ENCODE peak calls at places on chromosome 13, in seven cellular contexts. A is PC-9, C is K562, J is HCT116, X is fibroblast of lung, M is GM23248, F is PC-3. G is an unnamed sample.
A peak's percentile ranks its signal among the peaks of the same experiment; 100 is the strongest.

GRCh38 chr13:19643652-19644051 is 10.2 kb downstream of the MPHOSPH8 start:
- DNase-seq in C (no peak), X (no peak), A (no peak), F (no peak), M (no peak), J (no peak), G (no peak)

GRCh38 chr13:28621439-28621838 is 37.5 kb upstream of the POMP start:
- DNase-seq in F (no peak), C (no peak), J (no peak), X (no peak), M (no peak), A (no peak), G (no peak)

GRCh38 chr13:94595006-94595942 is 678 bp downstream of the TGDS start:
- DNase-seq in X (peak; percentile 23), M (peak; percentile 71), F (peak; percentile 12), A (no peak), C (peak; percentile 30), J (no peak), G (peak; percentile 34)

GRCh38 chr13:79185580-79185979 is 220.5 kb downstream of the RBM26 start:
- DNase-seq in C (no peak), X (no peak), F (no peak), J (no peak), M (no peak), A (no peak), G (no peak)

GRCh38 chr13:24130134-24130792 is 30.3 kb upstream of the SPATA13 start:
- DNase-seq in X (peak; percentile 28), C (no peak), J (no peak), F (no peak), M (no peak), A (no peak), G (no peak)

GRCh38 chr13:99898421-99898820 is 73.1 kb downstream of the ZIC5 start:
- DNase-seq in X (no peak), M (no peak), F (no peak), J (no peak), C (no peak), A (no peak), G (no peak)

GRCh38 chr13:74674701-74675100 is 540.5 kb upstream of the KLF12 start:
- DNase-seq in X (no peak), J (no peak), C (no peak), F (no peak), M (no peak), A (no peak), G (no peak)

GRCh38 chr13:113759525-113760137 is 605 bp downstream of the TMEM255B start:
- DNase-seq in C (no peak), A (no peak), J (no peak), F (peak; percentile 25), X (no peak), M (peak; percentile 45), G (no peak)

GRCh38 chr13:40762849-40763248 is 8.1 kb downstream of the MRPS31 start:
- DNase-seq in M (peak; percentile 84), C (no peak), J (no peak), X (peak; percentile 23), F (no peak), A (no peak), G (no peak)

GRCh38 chr13:98141938-98142426 is 912 bp upstream of the FARP1 start:
- DNase-seq in F (no peak), M (no peak), X (no peak), J (no peak), C (no peak), A (peak; percentile 23), G (peak; percentile 50)

GRCh38 chr13:109396266-109396665 is 390.1 kb downstream of the IRS2 start:
- DNase-seq in C (no peak), J (no peak), A (no peak), X (no peak), F (no peak), M (no peak), G (no peak)

GRCh38 chr13:109393045-109393444 is 393.3 kb downstream of the IRS2 start:
- DNase-seq in X (no peak), A (no peak), M (no peak), F (no peak), J (no peak), C (no peak), G (no peak)

GRCh38 chr13:109395014-109395413 is 391.4 kb downstream of the IRS2 start:
- DNase-seq in C (no peak), A (no peak), F (no peak), J (no peak), M (no peak), X (no peak), G (no peak)

GRCh38 chr13:109397285-109397684 is 389.1 kb downstream of the IRS2 start:
- DNase-seq in A (no peak), X (no peak), F (no peak), J (no peak), C (no peak), M (no peak), G (no peak)

DNA sequence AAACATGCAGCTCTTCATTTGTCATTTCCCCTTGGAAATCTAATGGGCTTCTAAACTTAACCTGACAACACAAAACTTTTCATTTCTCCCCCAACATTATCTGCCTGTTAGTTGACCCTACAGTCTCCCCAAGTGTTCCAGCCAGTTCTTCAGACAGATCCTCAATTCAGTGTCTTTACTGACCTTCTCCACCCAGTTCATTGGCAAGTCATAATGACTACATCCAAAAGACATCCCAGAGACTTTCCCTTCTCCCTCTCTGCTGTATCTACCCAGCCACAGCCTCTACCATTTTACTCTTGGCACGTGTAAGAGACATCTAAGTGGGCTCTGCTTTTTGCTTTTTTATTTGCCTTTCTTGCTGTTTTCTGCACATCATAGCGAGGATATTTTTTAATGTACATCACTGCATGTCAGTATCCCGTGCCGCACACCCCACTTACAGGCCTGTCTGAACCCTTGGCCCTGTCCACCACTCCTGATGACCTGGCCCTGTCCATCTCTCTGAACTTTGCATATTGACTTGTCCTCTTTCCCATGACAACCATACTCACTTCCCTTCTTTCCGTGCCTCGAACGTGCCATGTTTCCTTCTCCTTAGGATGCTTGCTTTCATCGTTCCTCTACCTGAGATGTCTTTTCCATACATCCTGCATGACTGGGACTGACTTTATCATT is 391.9 kb downstream of the IRS2 start:
- DNase-seq in F (no peak), J (no peak), C (no peak), X (peak; percentile 2), M (peak; percentile 44), A (no peak), G (no peak)
- TF ChIP-seq EZH2 in F (no peak), J (no peak), C (no peak), X (no peak), M (no peak), A (no peak), G (no peak)

DNA sequence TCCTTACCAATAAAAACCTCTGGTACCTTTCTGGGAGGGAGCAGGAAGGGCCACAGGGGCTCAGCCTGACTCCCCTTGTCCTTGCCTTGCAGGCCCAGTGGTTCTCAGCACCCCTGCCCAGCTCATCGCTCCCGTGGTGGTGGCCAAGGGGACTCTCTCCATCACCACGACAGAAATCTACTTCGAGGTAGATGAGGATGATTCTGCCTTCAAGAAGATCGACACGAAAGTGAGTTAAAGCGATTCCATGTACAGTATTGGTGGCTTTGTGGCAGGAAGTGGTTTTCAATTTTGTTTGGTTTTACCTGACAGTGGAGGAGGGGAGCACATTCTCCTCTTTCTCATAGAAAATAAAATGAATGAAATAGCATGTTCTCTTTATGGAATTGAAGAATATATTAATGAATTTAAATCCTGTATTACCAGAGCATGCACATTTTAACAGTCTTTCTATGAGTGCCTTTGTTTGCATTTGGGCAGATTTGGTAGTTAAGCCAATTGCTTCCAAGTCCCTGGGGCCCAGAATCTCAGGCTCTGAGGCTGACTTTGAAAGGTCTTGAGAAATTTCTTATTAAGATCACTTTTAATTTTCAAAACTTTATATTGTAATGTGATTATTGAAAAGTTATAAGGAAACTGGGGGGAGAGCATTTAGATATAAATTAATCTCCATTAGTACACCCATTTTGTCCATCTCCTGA is 4.0 kb downstream of the MAB21L1 start:
- DNase-seq in C (no peak), A (no peak), X (no peak), J (no peak), M (peak; percentile 46), F (no peak), G (no peak)
- TF ChIP-seq EZH2 in C (no peak), A (no peak), X (no peak), J (no peak), M (no peak), F (no peak), G (no peak)

GRCh38 chr13:112077729-112078128 is 10.8 kb downstream of the SOX1 start:
- DNase-seq in F (no peak), J (no peak), M (no peak), A (no peak), C (no peak), X (no peak), G (no peak)

GRCh38 chr13:112074139-112074710 is 7.3 kb downstream of the SOX1 start:
- DNase-seq in X (no peak), A (no peak), F (no peak), C (no peak), M (no peak), J (no peak), G (no peak)

GRCh38 chr13:112079696-112080095 is 12.7 kb downstream of the SOX1 start:
- DNase-seq in J (no peak), X (peak; percentile 5), C (no peak), A (no peak), M (no peak), F (no peak), G (no peak)

GRCh38 chr13:112078879-112079526 is 12.1 kb downstream of the SOX1 start:
- DNase-seq in X (no peak), C (no peak), J (no peak), A (peak; percentile 4), F (no peak), M (no peak), G (no peak)

DNA sequence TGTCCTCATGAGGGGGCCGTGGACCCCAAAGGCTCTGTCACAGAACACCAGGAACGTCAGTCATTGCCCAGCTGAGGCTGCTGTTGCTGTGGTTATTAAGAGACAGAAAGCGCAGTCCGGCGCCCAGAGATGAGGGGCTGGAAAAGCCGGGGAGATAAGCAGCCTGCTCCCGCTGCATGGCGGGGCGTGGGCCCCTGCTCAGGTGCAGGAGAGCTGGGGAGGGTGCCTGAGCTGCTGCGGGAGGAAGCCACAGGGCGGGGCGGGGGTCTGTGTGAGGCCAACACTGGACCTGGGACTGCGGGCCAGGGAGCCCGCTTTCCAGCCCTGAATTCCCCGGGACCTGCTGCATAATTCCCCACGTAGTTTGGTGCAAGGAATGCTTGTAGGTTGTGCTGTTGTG is 11.3 kb downstream of the SOX1 start:
- DNase-seq in M (no peak), F (no peak), C (no peak), J (no peak), X (no peak), A (no peak), G (no peak)
- TF ChIP-seq EZH2 in M (no peak), F (no peak), C (no peak), J (no peak), X (no peak), A (no peak), G (peak; percentile 81)

GRCh38 chr13:87676254-87677042 is 5.3 kb downstream of the SLITRK5 start:
- DNase-seq in F (no peak), M (no peak), X (no peak), A (no peak), C (no peak), J (no peak), G (no peak)

GRCh38 chr13:87678353-87678752 is 7.2 kb downstream of the SLITRK5 start:
- DNase-seq in A (no peak), F (no peak), J (no peak), X (no peak), M (no peak), C (no peak), G (no peak)

GRCh38 chr13:87675851-87676250 is 4.7 kb downstream of the SLITRK5 start:
- DNase-seq in C (no peak), M (no peak), A (no peak), X (no peak), F (no peak), J (no peak), G (no peak)

GRCh38 chr13:87677334-87678234 is 6.4 kb downstream of the SLITRK5 start:
- DNase-seq in F (peak; percentile 14), C (no peak), M (peak; percentile 8), A (no peak), X (no peak), J (no peak), G (peak; percentile 31)

GRCh38 chr13:87677043-87677333 is 5.8 kb downstream of the SLITRK5 start:
- DNase-seq in M (no peak), J (no peak), F (no peak), X (no peak), A (no peak), C (no peak), G (peak; percentile 23)
- TF ChIP-seq EZH2 in M (no peak), J (no peak), F (no peak), X (no peak), A (no peak), C (no peak), G (peak; percentile 84)

G was measured in hepatocyte.